ENCODE peak calls at places on chromosomes 1 and 21, in six cellular contexts. One of them, this sample, is unnamed.

GRCh38 chr1:47523812-47524170 is 85.9 kb downstream of the FOXD2 start:
- DNase-seq in activated T-helper 2 cell treated with anti-CD3 and anti-CD28 coated beads, Interferon-gamma antibody, Interleukin-2, Interleukin-4, amounts not matched to agents 10 μg/mL and 5 μg/mL and 100 μg/mL, durations not matched to agents 14 hours and 24 hours and 36 hours: no peak
- DNase-seq in T-cell: no peak
- DNase-seq in stimulated activated naive CD4-positive, alpha-beta T cell: no peak
- DNase-seq in stimulated activated CD4-positive, alpha-beta T cell treated with anti-CD3 and anti-CD28 coated beads, Interleukin-15, amount 100 ng/mL, for 24 hours: no peak
- DNase-seq in left cardiac atrium: no peak
- DNase-seq in this sample: no peak

GRCh38 chr1:237681210-237681609 is 209.5 kb downstream of the ZP4 start:
- DNase-seq in activated T-helper 2 cell treated with anti-CD3 and anti-CD28 coated beads, Interferon-gamma antibody, Interleukin-2, Interleukin-4, amounts not matched to agents 10 μg/mL and 5 μg/mL and 100 μg/mL, durations not matched to agents 14 hours and 24 hours and 36 hours: no peak
- DNase-seq in T-cell: no peak
- DNase-seq in stimulated activated naive CD4-positive, alpha-beta T cell: no peak
- DNase-seq in stimulated activated CD4-positive, alpha-beta T cell treated with anti-CD3 and anti-CD28 coated beads, Interleukin-15, amount 100 ng/mL, for 24 hours: no peak
- DNase-seq in left cardiac atrium: no peak
- DNase-seq in this sample: no peak

GRCh38 chr1:116771997-116772647 is 17.9 kb downstream of the CD2 start:
- DNase-seq in activated T-helper 2 cell treated with anti-CD3 and anti-CD28 coated beads, Interferon-gamma antibody, Interleukin-2, Interleukin-4, amounts not matched to agents 10 μg/mL and 5 μg/mL and 100 μg/mL, durations not matched to agents 14 hours and 24 hours and 36 hours: no peak
- DNase-seq in T-cell: no peak
- DNase-seq in stimulated activated naive CD4-positive, alpha-beta T cell: no peak
- DNase-seq in stimulated activated CD4-positive, alpha-beta T cell treated with anti-CD3 and anti-CD28 coated beads, Interleukin-15, amount 100 ng/mL, for 24 hours: no peak
- DNase-seq in left cardiac atrium: no peak
- DNase-seq in this sample: no peak

GRCh38 chr1:65189716-65190115 is 41.7 kb downstream of the AK4 start:
- DNase-seq in activated T-helper 2 cell treated with anti-CD3 and anti-CD28 coated beads, Interferon-gamma antibody, Interleukin-2, Interleukin-4, amounts not matched to agents 10 μg/mL and 5 μg/mL and 100 μg/mL, durations not matched to agents 14 hours and 24 hours and 36 hours: no peak
- DNase-seq in T-cell: no peak
- DNase-seq in stimulated activated naive CD4-positive, alpha-beta T cell: no peak
- DNase-seq in stimulated activated CD4-positive, alpha-beta T cell treated with anti-CD3 and anti-CD28 coated beads, Interleukin-15, amount 100 ng/mL, for 24 hours: no peak
- DNase-seq in left cardiac atrium: no peak
- DNase-seq in this sample: no peak

GRCh38 chr1:210440081-210440480 is 111.4 kb downstream of the HHAT start:
- DNase-seq in activated T-helper 2 cell treated with anti-CD3 and anti-CD28 coated beads, Interferon-gamma antibody, Interleukin-2, Interleukin-4, amounts not matched to agents 10 μg/mL and 5 μg/mL and 100 μg/mL, durations not matched to agents 14 hours and 24 hours and 36 hours: no peak
- DNase-seq in T-cell: no peak
- DNase-seq in stimulated activated naive CD4-positive, alpha-beta T cell: no peak
- DNase-seq in stimulated activated CD4-positive, alpha-beta T cell treated with anti-CD3 and anti-CD28 coated beads, Interleukin-15, amount 100 ng/mL, for 24 hours: no peak
- DNase-seq in left cardiac atrium: no peak
- DNase-seq in this sample: no peak

GRCh38 chr1:88549536-88549935 is 134.5 kb upstream of the PKN2 start:
- DNase-seq in activated T-helper 2 cell treated with anti-CD3 and anti-CD28 coated beads, Interferon-gamma antibody, Interleukin-2, Interleukin-4, amounts not matched to agents 10 μg/mL and 5 μg/mL and 100 μg/mL, durations not matched to agents 14 hours and 24 hours and 36 hours: no peak
- DNase-seq in T-cell: no peak
- DNase-seq in stimulated activated naive CD4-positive, alpha-beta T cell: no peak
- DNase-seq in stimulated activated CD4-positive, alpha-beta T cell treated with anti-CD3 and anti-CD28 coated beads, Interleukin-15, amount 100 ng/mL, for 24 hours: no peak
- DNase-seq in left cardiac atrium: no peak
- DNase-seq in this sample: peak

GRCh38 chr1:162357681-162358266 is 18.9 kb downstream of the SPATA46 start:
- DNase-seq in activated T-helper 2 cell treated with anti-CD3 and anti-CD28 coated beads, Interferon-gamma antibody, Interleukin-2, Interleukin-4, amounts not matched to agents 10 μg/mL and 5 μg/mL and 100 μg/mL, durations not matched to agents 14 hours and 24 hours and 36 hours: no peak
- DNase-seq in T-cell: no peak
- DNase-seq in stimulated activated naive CD4-positive, alpha-beta T cell: no peak
- DNase-seq in stimulated activated CD4-positive, alpha-beta T cell treated with anti-CD3 and anti-CD28 coated beads, Interleukin-15, amount 100 ng/mL, for 24 hours: no peak
- DNase-seq in left cardiac atrium: no peak
- DNase-seq in this sample: peak

GRCh38 chr1:24351247-24351646 is 32.1 kb downstream of the GRHL3 start:
- DNase-seq in activated T-helper 2 cell treated with anti-CD3 and anti-CD28 coated beads, Interferon-gamma antibody, Interleukin-2, Interleukin-4, amounts not matched to agents 10 μg/mL and 5 μg/mL and 100 μg/mL, durations not matched to agents 14 hours and 24 hours and 36 hours: peak
- DNase-seq in T-cell: no peak
- DNase-seq in stimulated activated naive CD4-positive, alpha-beta T cell: no peak
- DNase-seq in stimulated activated CD4-positive, alpha-beta T cell treated with anti-CD3 and anti-CD28 coated beads, Interleukin-15, amount 100 ng/mL, for 24 hours: peak
- DNase-seq in left cardiac atrium: no peak
- DNase-seq in this sample: no peak

GRCh38 chr1:186757851-186758250 is 70.9 kb upstream of the PLA2G4A start:
- DNase-seq in activated T-helper 2 cell treated with anti-CD3 and anti-CD28 coated beads, Interferon-gamma antibody, Interleukin-2, Interleukin-4, amounts not matched to agents 10 μg/mL and 5 μg/mL and 100 μg/mL, durations not matched to agents 14 hours and 24 hours and 36 hours: no peak
- DNase-seq in T-cell: no peak
- DNase-seq in stimulated activated naive CD4-positive, alpha-beta T cell: no peak
- DNase-seq in stimulated activated CD4-positive, alpha-beta T cell treated with anti-CD3 and anti-CD28 coated beads, Interleukin-15, amount 100 ng/mL, for 24 hours: no peak
- DNase-seq in left cardiac atrium: no peak
- DNase-seq in this sample: no peak

GRCh38 chr1:233081686-233082085 is 131.3 kb downstream of the NTPCR start:
- DNase-seq in activated T-helper 2 cell treated with anti-CD3 and anti-CD28 coated beads, Interferon-gamma antibody, Interleukin-2, Interleukin-4, amounts not matched to agents 10 μg/mL and 5 μg/mL and 100 μg/mL, durations not matched to agents 14 hours and 24 hours and 36 hours: no peak
- DNase-seq in T-cell: no peak
- DNase-seq in stimulated activated naive CD4-positive, alpha-beta T cell: no peak
- DNase-seq in stimulated activated CD4-positive, alpha-beta T cell treated with anti-CD3 and anti-CD28 coated beads, Interleukin-15, amount 100 ng/mL, for 24 hours: no peak
- DNase-seq in left cardiac atrium: no peak
- DNase-seq in this sample: no peak

GRCh38 chr1:209850342-209850979 is 22.7 kb downstream of the UTP25 start:
- DNase-seq in activated T-helper 2 cell treated with anti-CD3 and anti-CD28 coated beads, Interferon-gamma antibody, Interleukin-2, Interleukin-4, amounts not matched to agents 10 μg/mL and 5 μg/mL and 100 μg/mL, durations not matched to agents 14 hours and 24 hours and 36 hours: no peak
- DNase-seq in T-cell: no peak
- DNase-seq in stimulated activated naive CD4-positive, alpha-beta T cell: no peak
- DNase-seq in stimulated activated CD4-positive, alpha-beta T cell treated with anti-CD3 and anti-CD28 coated beads, Interleukin-15, amount 100 ng/mL, for 24 hours: peak
- DNase-seq in left cardiac atrium: peak
- DNase-seq in this sample: peak

GRCh38 chr1:203627819-203628184 is 1.2 kb downstream of the ATP2B4 start:
- DNase-seq in activated T-helper 2 cell treated with anti-CD3 and anti-CD28 coated beads, Interferon-gamma antibody, Interleukin-2, Interleukin-4, amounts not matched to agents 10 μg/mL and 5 μg/mL and 100 μg/mL, durations not matched to agents 14 hours and 24 hours and 36 hours: peak
- DNase-seq in T-cell: no peak
- DNase-seq in stimulated activated naive CD4-positive, alpha-beta T cell: no peak
- DNase-seq in stimulated activated CD4-positive, alpha-beta T cell treated with anti-CD3 and anti-CD28 coated beads, Interleukin-15, amount 100 ng/mL, for 24 hours: peak
- DNase-seq in left cardiac atrium: peak
- DNase-seq in this sample: peak

GRCh38 chr21:42609806-42610205 is 43.6 kb upstream of the PDE9A start:
- DNase-seq in activated T-helper 2 cell treated with anti-CD3 and anti-CD28 coated beads, Interferon-gamma antibody, Interleukin-2, Interleukin-4, amounts not matched to agents 10 μg/mL and 5 μg/mL and 100 μg/mL, durations not matched to agents 14 hours and 24 hours and 36 hours: no peak
- DNase-seq in T-cell: peak
- DNase-seq in stimulated activated naive CD4-positive, alpha-beta T cell: no peak
- DNase-seq in stimulated activated CD4-positive, alpha-beta T cell treated with anti-CD3 and anti-CD28 coated beads, Interleukin-15, amount 100 ng/mL, for 24 hours: peak
- DNase-seq in left cardiac atrium: no peak
- DNase-seq in this sample: no peak

GRCh38 chr1:40389871-40390560 is 16.5 kb downstream of the SMAP2 start:
- DNase-seq in activated T-helper 2 cell treated with anti-CD3 and anti-CD28 coated beads, Interferon-gamma antibody, Interleukin-2, Interleukin-4, amounts not matched to agents 10 μg/mL and 5 μg/mL and 100 μg/mL, durations not matched to agents 14 hours and 24 hours and 36 hours: no peak
- DNase-seq in T-cell: peak
- DNase-seq in stimulated activated naive CD4-positive, alpha-beta T cell: no peak
- DNase-seq in stimulated activated CD4-positive, alpha-beta T cell treated with anti-CD3 and anti-CD28 coated beads, Interleukin-15, amount 100 ng/mL, for 24 hours: no peak
- DNase-seq in left cardiac atrium: no peak
- DNase-seq in this sample: no peak

GRCh38 chr1:158972841-158973240 is 36.9 kb upstream of the IFI16 start:
- DNase-seq in activated T-helper 2 cell treated with anti-CD3 and anti-CD28 coated beads, Interferon-gamma antibody, Interleukin-2, Interleukin-4, amounts not matched to agents 10 μg/mL and 5 μg/mL and 100 μg/mL, durations not matched to agents 14 hours and 24 hours and 36 hours: no peak
- DNase-seq in T-cell: no peak
- DNase-seq in stimulated activated naive CD4-positive, alpha-beta T cell: no peak
- DNase-seq in stimulated activated CD4-positive, alpha-beta T cell treated with anti-CD3 and anti-CD28 coated beads, Interleukin-15, amount 100 ng/mL, for 24 hours: peak
- DNase-seq in left cardiac atrium: no peak
- DNase-seq in this sample: no peak

GRCh38 chr1:6121021-6121421 is 59.1 kb downstream of the CHD5 start:
- DNase-seq in activated T-helper 2 cell treated with anti-CD3 and anti-CD28 coated beads, Interferon-gamma antibody, Interleukin-2, Interleukin-4, amounts not matched to agents 10 μg/mL and 5 μg/mL and 100 μg/mL, durations not matched to agents 14 hours and 24 hours and 36 hours: no peak
- DNase-seq in T-cell: no peak
- DNase-seq in stimulated activated naive CD4-positive, alpha-beta T cell: no peak
- DNase-seq in stimulated activated CD4-positive, alpha-beta T cell treated with anti-CD3 and anti-CD28 coated beads, Interleukin-15, amount 100 ng/mL, for 24 hours: no peak
- DNase-seq in left cardiac atrium: no peak
- DNase-seq in this sample: no peak

This sample was measured in NCI-H82.